ENCODE peak calls at places on chromosomes 4 and X, in nine cellular contexts. One of them, this sample, is unnamed.

GRCh38 chr4:52052475-52052780 is 1.3 kb downstream of the SPATA18 start:
- DNase-seq in right cardiac atrium: no peak
- DNase-seq in HL-60: no peak
- DNase-seq in GM23338: peak; percentile 26
- DNase-seq in sigmoid colon: no peak
- DNase-seq in MM.1S: no peak
- DNase-seq in GM23248: peak; percentile 43
- DNase-seq in IMR-90: peak; percentile 20
- DNase-seq in adrenal gland: no peak
- DNase-seq in this sample: no peak

GRCh38 chr4:76753814-76754213 is 144.1 kb downstream of the SOWAHB start:
- DNase-seq in right cardiac atrium: no peak
- DNase-seq in HL-60: no peak
- DNase-seq in GM23338: no peak
- DNase-seq in sigmoid colon: no peak
- DNase-seq in MM.1S: no peak
- DNase-seq in GM23248: peak; percentile 91
- DNase-seq in IMR-90: peak; percentile 98
- DNase-seq in adrenal gland: no peak
- DNase-seq in this sample: no peak

GRCh38 chrX:16002185-16002584 is 121.2 kb upstream of the GRPR start:
- DNase-seq in right cardiac atrium: no peak
- DNase-seq in HL-60: no peak
- DNase-seq in GM23338: peak; percentile 6
- DNase-seq in sigmoid colon: no peak
- DNase-seq in MM.1S: no peak
- DNase-seq in GM23248: peak; percentile 1
- DNase-seq in IMR-90: no peak
- DNase-seq in adrenal gland: no peak
- DNase-seq in this sample: no peak

GRCh38 chr4:25674386-25674785 is 18.7 kb downstream of the SLC34A2 start:
- DNase-seq in right cardiac atrium: no peak
- DNase-seq in HL-60: no peak
- DNase-seq in GM23338: no peak
- DNase-seq in sigmoid colon: no peak
- DNase-seq in MM.1S: no peak
- DNase-seq in GM23248: no peak
- DNase-seq in IMR-90: no peak
- DNase-seq in adrenal gland: no peak
- DNase-seq in this sample: no peak

GRCh38 chrX:102723456-102723855 is 2.9 kb downstream of the GPRASP3 start:
- DNase-seq in right cardiac atrium: no peak
- DNase-seq in HL-60: no peak
- DNase-seq in GM23338: peak; percentile 10
- DNase-seq in sigmoid colon: no peak
- DNase-seq in MM.1S: no peak
- DNase-seq in GM23248: no peak
- DNase-seq in IMR-90: no peak
- DNase-seq in adrenal gland: no peak
- DNase-seq in this sample: no peak

GRCh38 chr4:77446611-77447010 is 159.0 kb upstream of the CXCL13 start:
- DNase-seq in right cardiac atrium: no peak
- DNase-seq in HL-60: no peak
- DNase-seq in GM23338: no peak
- DNase-seq in sigmoid colon: no peak
- DNase-seq in MM.1S: no peak
- DNase-seq in GM23248: no peak
- DNase-seq in IMR-90: no peak
- DNase-seq in adrenal gland: no peak
- DNase-seq in this sample: no peak

GRCh38 chrX:18390941-18391538 is 34.4 kb upstream of the CDKL5 start:
- DNase-seq in right cardiac atrium: peak; percentile 66
- DNase-seq in HL-60: peak; percentile 56
- DNase-seq in GM23338: peak; percentile 76
- DNase-seq in sigmoid colon: peak; percentile 79
- DNase-seq in MM.1S: peak; percentile 53
- DNase-seq in GM23248: peak; percentile 60
- DNase-seq in IMR-90: peak; percentile 63
- DNase-seq in adrenal gland: peak; percentile 85
- DNase-seq in this sample: peak; percentile 54

GRCh38 chrX:148567779-148568178 is 67.4 kb downstream of the AFF2 start:
- DNase-seq in right cardiac atrium: no peak
- DNase-seq in HL-60: no peak
- DNase-seq in GM23338: no peak
- DNase-seq in sigmoid colon: no peak
- DNase-seq in MM.1S: no peak
- DNase-seq in GM23248: peak; percentile 18
- DNase-seq in IMR-90: no peak
- DNase-seq in adrenal gland: no peak
- DNase-seq in this sample: no peak

GRCh38 chrX:155679715-155680114 is 67.0 kb upstream of the TMLHE start:
- DNase-seq in right cardiac atrium: no peak
- DNase-seq in HL-60: no peak
- DNase-seq in GM23338: no peak
- DNase-seq in sigmoid colon: no peak
- DNase-seq in MM.1S: no peak
- DNase-seq in GM23248: no peak
- DNase-seq in IMR-90: no peak
- DNase-seq in adrenal gland: no peak
- DNase-seq in this sample: no peak

GRCh38 chrX:39518451-39519212 is 579.1 kb downstream of the BCOR start:
- DNase-seq in right cardiac atrium: peak; percentile 72
- DNase-seq in HL-60: no peak
- DNase-seq in GM23338: no peak
- DNase-seq in sigmoid colon: peak; percentile 72
- DNase-seq in MM.1S: no peak
- DNase-seq in GM23248: peak; percentile 28
- DNase-seq in IMR-90: no peak
- DNase-seq in adrenal gland: peak; percentile 31
- DNase-seq in this sample: no peak

GRCh38 chrX:134294548-134294947 is 57.6 kb downstream of the CCDC160 start:
- DNase-seq in right cardiac atrium: no peak
- DNase-seq in HL-60: no peak
- DNase-seq in GM23338: peak; percentile 17
- DNase-seq in sigmoid colon: no peak
- DNase-seq in MM.1S: no peak
- DNase-seq in GM23248: peak; percentile 17
- DNase-seq in IMR-90: peak; percentile 2
- DNase-seq in adrenal gland: no peak
- DNase-seq in this sample: no peak

GRCh38 chr4:6449746-6450369 is 22.6 kb downstream of the PPP2R2C start:
- DNase-seq in right cardiac atrium: no peak
- DNase-seq in HL-60: no peak
- DNase-seq in GM23338: no peak
- DNase-seq in sigmoid colon: no peak
- DNase-seq in MM.1S: no peak
- DNase-seq in GM23248: no peak
- DNase-seq in IMR-90: no peak
- DNase-seq in adrenal gland: no peak
- DNase-seq in this sample: no peak
- H3K27ac ChIP-seq in right cardiac atrium: no peak overlapping the region
- H3K27ac ChIP-seq in HL-60: no peak overlapping the region
- H3K27ac ChIP-seq in GM23338: no peak overlapping the region
- H3K27ac ChIP-seq in sigmoid colon: no peak overlapping the region
- H3K27ac ChIP-seq in MM.1S: no peak overlapping the region
- H3K27ac ChIP-seq in GM23248: no peak overlapping the region
- H3K27ac ChIP-seq in IMR-90: no peak overlapping the region
- H3K27ac ChIP-seq in adrenal gland: no peak overlapping the region
- H3K27ac ChIP-seq in this sample: no peak overlapping the region

GRCh38 chrX:74246524-74246923 is 57.5 kb upstream of the ZCCHC13 start:
- DNase-seq in right cardiac atrium: no peak
- DNase-seq in HL-60: no peak
- DNase-seq in GM23338: no peak
- DNase-seq in sigmoid colon: no peak
- DNase-seq in MM.1S: no peak
- DNase-seq in GM23248: peak; percentile 62
- DNase-seq in IMR-90: peak; percentile 42
- DNase-seq in adrenal gland: no peak
- DNase-seq in this sample: no peak

GRCh38 chrX:74251006-74251930 is 52.7 kb upstream of the ZCCHC13 start:
- DNase-seq in right cardiac atrium: no peak
- DNase-seq in HL-60: peak; percentile 87
- DNase-seq in GM23338: no peak
- DNase-seq in sigmoid colon: no peak
- DNase-seq in MM.1S: no peak
- DNase-seq in GM23248: peak; percentile 41
- DNase-seq in IMR-90: peak; percentile 68
- DNase-seq in adrenal gland: no peak
- DNase-seq in this sample: no peak

GRCh38 chrX:74250574-74250973 is 53.4 kb upstream of the ZCCHC13 start:
- DNase-seq in right cardiac atrium: no peak
- DNase-seq in HL-60: no peak
- DNase-seq in GM23338: no peak
- DNase-seq in sigmoid colon: no peak
- DNase-seq in MM.1S: no peak
- DNase-seq in GM23248: no peak
- DNase-seq in IMR-90: no peak
- DNase-seq in adrenal gland: no peak
- DNase-seq in this sample: no peak

GRCh38 chrX:74248889-74249288 is 55.1 kb upstream of the ZCCHC13 start:
- DNase-seq in right cardiac atrium: no peak
- DNase-seq in HL-60: no peak
- DNase-seq in GM23338: peak; percentile 67
- DNase-seq in sigmoid colon: no peak
- DNase-seq in MM.1S: no peak
- DNase-seq in GM23248: peak; percentile 24
- DNase-seq in IMR-90: no peak
- DNase-seq in adrenal gland: no peak
- DNase-seq in this sample: no peak

DNA sequence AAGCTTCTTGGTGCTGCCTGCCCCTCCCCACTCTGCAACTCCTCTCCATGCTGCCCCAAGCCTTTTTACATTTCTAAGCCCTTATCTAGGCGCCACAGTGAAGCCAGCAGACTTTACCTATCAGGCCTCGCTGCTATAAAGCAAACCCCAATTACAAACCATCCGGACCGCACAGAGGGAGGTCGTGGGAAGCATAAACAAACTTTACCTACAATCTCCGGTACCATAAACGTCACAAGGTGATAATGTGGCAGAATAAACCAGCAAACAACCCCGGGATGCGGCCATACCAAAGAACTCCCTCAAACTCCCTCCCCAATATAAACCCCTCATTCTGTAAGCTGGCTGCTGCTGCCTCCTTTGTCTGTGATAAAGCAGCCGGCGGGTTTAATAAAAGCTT is 54.0 kb upstream of the ZCCHC13 start:
- DNase-seq in right cardiac atrium: no peak
- DNase-seq in HL-60: no peak
- DNase-seq in GM23338: peak; percentile 74
- DNase-seq in sigmoid colon: no peak
- DNase-seq in MM.1S: no peak
- DNase-seq in GM23248: no peak
- DNase-seq in IMR-90: no peak
- DNase-seq in adrenal gland: no peak
- DNase-seq in this sample: no peak
- H3K27ac ChIP-seq in right cardiac atrium: no peak overlapping the region
- H3K27ac ChIP-seq in HL-60: peak overlapping the region; percentile 75
- H3K27ac ChIP-seq in GM23338: peak overlapping the region; percentile 95
- H3K27ac ChIP-seq in sigmoid colon: peak overlapping the region; percentile 59
- H3K27ac ChIP-seq in MM.1S: no peak overlapping the region
- H3K27ac ChIP-seq in GM23248: no peak overlapping the region
- H3K27ac ChIP-seq in IMR-90: peak overlapping the region; percentile 55
- H3K27ac ChIP-seq in adrenal gland: no peak overlapping the region
- H3K27ac ChIP-seq in this sample: no peak overlapping the region

GRCh38 chr4:7818676-7819041 is 121.0 kb downstream of the AFAP1 start:
- DNase-seq in right cardiac atrium: no peak
- DNase-seq in HL-60: no peak
- DNase-seq in GM23338: no peak
- DNase-seq in sigmoid colon: no peak
- DNase-seq in MM.1S: no peak
- DNase-seq in GM23248: no peak
- DNase-seq in IMR-90: no peak
- DNase-seq in adrenal gland: no peak
- DNase-seq in this sample: no peak

GRCh38 chr4:7815562-7815961 is 124.1 kb downstream of the AFAP1 start:
- DNase-seq in right cardiac atrium: no peak
- DNase-seq in HL-60: no peak
- DNase-seq in GM23338: no peak
- DNase-seq in sigmoid colon: peak; percentile 69
- DNase-seq in MM.1S: no peak
- DNase-seq in GM23248: peak; percentile 91
- DNase-seq in IMR-90: peak; percentile 87
- DNase-seq in adrenal gland: peak; percentile 65
- DNase-seq in this sample: no peak

GRCh38 chr4:7817877-7818675 is 121.6 kb downstream of the AFAP1 start:
- DNase-seq in right cardiac atrium: peak; percentile 74
- DNase-seq in HL-60: no peak
- DNase-seq in GM23338: no peak
- DNase-seq in sigmoid colon: peak; percentile 65
- DNase-seq in MM.1S: no peak
- DNase-seq in GM23248: no peak
- DNase-seq in IMR-90: peak; percentile 58
- DNase-seq in adrenal gland: peak; percentile 88
- DNase-seq in this sample: no peak

GRCh38 chr4:7815981-7816380 is 123.7 kb downstream of the AFAP1 start:
- DNase-seq in right cardiac atrium: no peak
- DNase-seq in HL-60: no peak
- DNase-seq in GM23338: no peak
- DNase-seq in sigmoid colon: no peak
- DNase-seq in MM.1S: no peak
- DNase-seq in GM23248: no peak
- DNase-seq in IMR-90: no peak
- DNase-seq in adrenal gland: no peak
- DNase-seq in this sample: no peak

DNA sequence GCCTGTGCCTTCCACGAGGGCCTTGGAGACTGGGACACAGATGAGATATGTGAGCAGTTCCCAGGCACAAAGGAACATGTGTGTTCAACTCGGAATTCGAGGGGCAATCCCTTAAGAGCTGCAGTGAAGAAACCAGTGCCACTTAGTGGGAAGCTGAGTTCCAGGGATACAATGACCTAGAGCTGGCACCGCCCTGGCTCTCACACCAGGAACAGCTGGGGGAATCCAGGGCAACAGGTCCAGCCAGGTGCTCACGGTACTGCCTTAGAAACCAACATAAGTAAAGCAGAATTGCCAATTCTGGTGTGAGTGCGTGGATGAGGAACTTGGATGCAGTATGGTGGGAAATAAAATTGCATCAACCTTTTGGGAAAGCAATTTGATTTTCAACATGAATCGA is 122.9 kb downstream of the AFAP1 start:
- DNase-seq in right cardiac atrium: no peak
- DNase-seq in HL-60: no peak
- DNase-seq in GM23338: no peak
- DNase-seq in sigmoid colon: peak; percentile 47
- DNase-seq in MM.1S: no peak
- DNase-seq in GM23248: no peak
- DNase-seq in IMR-90: no peak
- DNase-seq in adrenal gland: no peak
- DNase-seq in this sample: no peak
- H3K27ac ChIP-seq in right cardiac atrium: no peak overlapping the region
- H3K27ac ChIP-seq in HL-60: no peak overlapping the region
- H3K27ac ChIP-seq in GM23338: no peak overlapping the region
- H3K27ac ChIP-seq in sigmoid colon: peak overlapping the region; percentile 15
- H3K27ac ChIP-seq in MM.1S: no peak overlapping the region
- H3K27ac ChIP-seq in GM23248: peak overlapping the region; percentile 80
- H3K27ac ChIP-seq in IMR-90: peak overlapping the region; percentile 18
- H3K27ac ChIP-seq in adrenal gland: no peak overlapping the region
- H3K27ac ChIP-seq in this sample: no peak overlapping the region

DNA sequence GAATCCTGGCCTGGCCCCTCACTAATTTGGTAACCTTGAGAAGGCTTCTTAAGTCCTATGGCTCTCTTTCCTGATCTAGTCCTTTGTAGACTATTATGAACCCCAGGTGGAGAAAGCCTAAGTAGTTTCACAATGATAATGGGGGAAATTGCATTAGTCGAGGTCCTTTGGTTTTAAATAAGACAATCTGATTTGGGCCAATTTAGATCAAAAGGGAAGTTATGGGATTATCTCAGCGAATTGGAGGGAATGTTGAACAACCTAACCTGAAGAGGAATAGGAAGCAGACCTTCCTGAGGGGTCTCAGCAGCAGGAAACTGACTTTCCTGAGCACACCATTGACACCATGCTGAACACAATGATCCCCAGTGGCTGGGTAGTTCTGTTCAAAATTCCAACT is 331.5 kb downstream of the PRDM5 start:
- DNase-seq in right cardiac atrium: no peak
- DNase-seq in HL-60: no peak
- DNase-seq in GM23338: no peak
- DNase-seq in sigmoid colon: no peak
- DNase-seq in MM.1S: no peak
- DNase-seq in GM23248: no peak
- DNase-seq in IMR-90: no peak
- DNase-seq in adrenal gland: no peak
- DNase-seq in this sample: no peak
- H3K27ac ChIP-seq in right cardiac atrium: no peak overlapping the region
- H3K27ac ChIP-seq in HL-60: no peak overlapping the region
- H3K27ac ChIP-seq in GM23338: no peak overlapping the region
- H3K27ac ChIP-seq in sigmoid colon: no peak overlapping the region
- H3K27ac ChIP-seq in MM.1S: no peak overlapping the region
- H3K27ac ChIP-seq in GM23248: no peak overlapping the region
- H3K27ac ChIP-seq in IMR-90: no peak overlapping the region
- H3K27ac ChIP-seq in adrenal gland: no peak overlapping the region
- H3K27ac ChIP-seq in this sample: no peak overlapping the region